ENCODE peak calls at places on chromosomes 4 and X, in four cellular contexts. W is HCT116, P is K562, K is HepG2. I is an unnamed sample.

GRCh38 chrX:123282241-123282640 is 98.2 kb downstream of the GRIA3 start:
- DNase-seq in W (no peak), P (no peak), K (no peak), I (no peak)

GRCh38 chr4:98746530-98746929 is 88.1 kb upstream of the TSPAN5 start:
- DNase-seq in W (no peak), P (no peak), K (no peak), I (no peak)

GRCh38 chrX:18828832-18829404 is 121.5 kb downstream of the PPEF1 start:
- DNase-seq in W (no peak), P (peak; percentile 8), K (peak; percentile 28), I (no peak)

GRCh38 chrX:70087857-70088256 is 25.6 kb downstream of the OTUD6A start:
- DNase-seq in W (no peak), P (no peak), K (no peak), I (no peak)

GRCh38 chrX:47513697-47514085 is 30.7 kb upstream of the ZNF41 start:
- DNase-seq in W (no peak), P (no peak), K (no peak), I (no peak)

GRCh38 chr4:2083826-2084160 is 24.7 kb downstream of the NAT8L start:
- DNase-seq in W (no peak), P (no peak), K (no peak), I (peak; percentile 31)

GRCh38 chrX:53093177-53093655 is 726 bp upstream of the KANTR start:
- DNase-seq in W (peak; percentile 65), P (peak; percentile 73), K (peak; percentile 58), I (no peak)

GRCh38 chr4:7309636-7310035 is 117.3 kb downstream of the SORCS2 start:
- DNase-seq in W (no peak), P (no peak), K (no peak), I (no peak)

GRCh38 chr4:109303141-109303499 is 662 bp upstream of the COL25A1 start:
- DNase-seq in W (no peak), P (no peak), K (no peak), I (no peak)

GRCh38 chr4:64799751-64800150 is 390.5 kb upstream of the TECRL start:
- DNase-seq in W (no peak), P (no peak), K (no peak), I (no peak)

GRCh38 chrX:44244008-44244407 is 99.5 kb downstream of the EFHC2 start:
- DNase-seq in W (peak; percentile 12), P (no peak), K (no peak), I (no peak)

GRCh38 chr4:76434901-76435688 is at the start of gene SHROOM3:
- DNase-seq in W (no peak), P (no peak), K (no peak), I (no peak)

GRCh38 chr4:168722391-168722790 is 225.5 kb downstream of the PALLD start:
- DNase-seq in W (no peak), P (no peak), K (no peak), I (no peak)

GRCh38 chr4:172390341-172390740 is 577.1 kb downstream of the GALNTL6 start:
- DNase-seq in W (no peak), P (no peak), K (no peak), I (no peak)

GRCh38 chr4:139207873-139208403 is 30.9 kb upstream of the ELF2 start:
- DNase-seq in W (no peak), P (no peak), K (no peak), I (no peak)
- TF ChIP-seq FOSL1 in W (no peak), P (no peak), K (no peak), I (no peak)

GRCh38 chrX:17496407-17496806 is 121.4 kb downstream of the NHS start:
- DNase-seq in W (no peak), P (no peak), K (no peak), I (no peak)
- TF ChIP-seq FOSL1 in W (no peak), P (no peak), K (no peak), I (no peak)

GRCh38 chrX:40653535-40653934 is 6.2 kb upstream of the CXorf38 start:
- DNase-seq in W (no peak), P (no peak), K (no peak), I (no peak)
- TF ChIP-seq FOSL1 in W (no peak), P (no peak), K (no peak), I (no peak)

GRCh38 chr4:5979981-5980380 is 38.2 kb downstream of the C4orf50 start:
- DNase-seq in W (peak; percentile 7), P (no peak), K (no peak), I (peak; percentile 56)

GRCh38 chr4:5974321-5974720 is 43.9 kb downstream of the C4orf50 start:
- DNase-seq in W (no peak), P (no peak), K (no peak), I (no peak)

GRCh38 chr4:5976431-5976830 is 41.8 kb downstream of the C4orf50 start:
- DNase-seq in W (no peak), P (no peak), K (no peak), I (no peak)

GRCh38 chr4:5973486-5974220 is 44.6 kb downstream of the C4orf50 start:
- DNase-seq in W (no peak), P (no peak), K (no peak), I (no peak)

DNA sequence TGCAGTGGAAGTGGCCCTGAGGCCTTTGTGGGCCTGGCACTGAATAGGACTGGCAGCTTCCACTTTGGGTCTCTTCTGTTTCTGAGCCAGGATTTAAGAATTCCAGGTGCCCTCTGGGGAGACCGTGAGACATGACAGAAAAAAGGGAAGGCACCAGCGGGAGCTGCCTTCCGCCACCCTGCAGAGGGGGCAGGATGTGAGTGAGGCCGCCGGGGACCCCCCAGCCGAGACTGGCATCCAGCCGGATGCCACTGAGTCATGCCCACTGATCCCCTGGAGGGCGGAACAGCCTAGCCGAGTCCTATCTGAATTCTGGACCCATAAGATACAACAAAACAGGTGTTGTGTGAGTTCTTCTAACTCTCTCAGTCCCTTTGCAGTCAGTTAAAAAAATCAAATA is 41.3 kb downstream of the C4orf50 start:
- DNase-seq in W (no peak), P (no peak), K (no peak), I (no peak)
- TF ChIP-seq FOSL1 in W (no peak), P (no peak), K (no peak), I (no peak)

GRCh38 chr4:85474818-85475630 is at the start of gene ARHGAP24:
- DNase-seq in W (peak; percentile 70), P (no peak), K (peak; percentile 95), I (peak; percentile 73)
- TF ChIP-seq FOSL1 in W (no peak), P (no peak), K (no peak), I (no peak)

GRCh38 chr4:117549624-117550023 is 464.2 kb upstream of the TRAM1L1 start:
- DNase-seq in W (no peak), P (no peak), K (no peak), I (no peak)
- TF ChIP-seq FOSL1 in W (no peak), P (no peak), K (no peak), I (no peak)

GRCh38 chrX:49203536-49203935 is 3.5 kb upstream of the SYP start:
- DNase-seq in W (no peak), P (no peak), K (no peak), I (no peak)

GRCh38 chrX:49204709-49205108 is 4.7 kb upstream of the SYP start:
- DNase-seq in W (no peak), P (no peak), K (no peak), I (no peak)

GRCh38 chrX:49204017-49204416 is 4.0 kb upstream of the SYP start:
- DNase-seq in W (no peak), P (no peak), K (no peak), I (no peak)

GRCh38 chrX:49206543-49206942 is 6.5 kb upstream of the SYP start:
- DNase-seq in W (no peak), P (no peak), K (no peak), I (no peak)

DNA sequence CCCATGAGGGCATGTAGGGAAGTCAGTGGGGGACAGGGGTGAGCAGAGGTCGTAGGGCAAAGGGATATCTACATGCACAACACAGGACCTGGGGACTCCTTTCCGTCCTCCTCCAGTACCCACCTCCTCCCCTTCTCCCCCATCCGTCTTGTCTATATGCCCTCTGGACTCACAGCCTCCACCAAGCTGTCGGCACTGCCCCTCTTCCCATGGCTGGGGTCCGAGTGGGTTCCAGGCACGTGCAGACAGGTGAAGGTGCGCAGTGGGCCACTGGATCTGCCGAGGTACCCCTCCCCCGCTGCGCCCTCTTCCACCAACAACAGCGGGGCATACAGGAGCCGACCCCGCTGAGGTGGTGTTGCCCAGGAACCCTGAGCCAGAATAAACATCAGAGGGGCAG is 5.5 kb upstream of the SYP start:
- DNase-seq in W (no peak), P (no peak), K (no peak), I (no peak)
- TF ChIP-seq FOSL1 in W (no peak), P (no peak), K (no peak), I (no peak)

GRCh38 chr4:44086753-44087152 is 361.9 kb downstream of the KCTD8 start:
- DNase-seq in W (no peak), P (no peak), K (no peak), I (no peak)
- TF ChIP-seq FOSL1 in W (no peak), P (no peak), K (no peak), I (no peak)

GRCh38 chr4:178329226-178329872 is 887.1 kb upstream of the AGA start:
- DNase-seq in W (no peak), P (no peak), K (no peak), I (no peak)
- TF ChIP-seq FOSL1 in W (no peak), P (no peak), K (no peak), I (no peak)